ENCODE peak calls at places on chromosomes 3 and 15, in six cellular contexts. Y, G, N, M, W and O are unnamed samples.

GRCh38 chr3:66498718-66499611 is 1.9 kb downstream of the LRIG1 start:
- DNase-seq in Y (no peak), G (peak), N (no peak), M (peak), W (no peak), O (no peak)

GRCh38 chr3:151925876-151926275 is 52.4 kb downstream of the SUCNR1 start:
- DNase-seq in Y (peak), G (peak), N (no peak), M (no peak), W (no peak), O (peak)

GRCh38 chr3:156806698-156807097 is 19.5 kb upstream of the LEKR1 start:
- DNase-seq in Y (no peak), G (no peak), N (no peak), M (no peak), W (no peak), O (no peak)

GRCh38 chr15:77419050-77419835 is 661 bp downstream of the PEAK1 start:
- DNase-seq in Y (peak), G (peak), N (peak), M (peak), W (peak), O (no peak)

GRCh38 chr3:129440648-129441190 is 695 bp downstream of the IFT122 start:
- DNase-seq in Y (no peak), G (no peak), N (no peak), M (no peak), W (no peak), O (no peak)

GRCh38 chr3:58568572-58569286 is 8.5 kb downstream of the FAM107A start:
- DNase-seq in Y (peak), G (peak), N (peak), M (peak), W (peak), O (no peak)

GRCh38 chr15:78100886-78101285 is 8.5 kb downstream of the SH2D7 start:
- DNase-seq in Y (no peak), G (no peak), N (no peak), M (no peak), W (no peak), O (no peak)

GRCh38 chr15:54840999-54841398 is 355.7 kb downstream of the RSL24D1 start:
- DNase-seq in Y (no peak), G (no peak), N (no peak), M (no peak), W (no peak), O (no peak)

GRCh38 chr3:80190051-80190450 is 422.3 kb upstream of the ROBO1 start:
- DNase-seq in Y (no peak), G (peak), N (no peak), M (no peak), W (no peak), O (peak)

GRCh38 chr3:31993843-31994242 is 12.3 kb downstream of the ZNF860 start:
- DNase-seq in Y (no peak), G (no peak), N (no peak), M (no peak), W (no peak), O (no peak)

GRCh38 chr15:31260646-31261265 is 65.9 kb upstream of the KLF13 start:
- DNase-seq in Y (no peak), G (no peak), N (no peak), M (no peak), W (no peak), O (no peak)

GRCh38 chr15:67253517-67254237 is 784 bp downstream of the AAGAB start:
- DNase-seq in Y (peak), G (peak), N (peak), M (no peak), W (no peak), O (no peak)

GRCh38 chr3:108301695-108302404 is 5.5 kb downstream of the HHLA2 start:
- DNase-seq in Y (no peak), G (peak), N (no peak), M (no peak), W (no peak), O (no peak)

GRCh38 chr15:44716983-44717602 is 5.8 kb downstream of the B2M start:
- DNase-seq in Y (no peak), G (no peak), N (no peak), M (no peak), W (no peak), O (no peak)

GRCh38 chr3:174229916-174230315 is 629.2 kb upstream of the NAALADL2 start:
- DNase-seq in Y (no peak), G (peak), N (no peak), M (no peak), W (no peak), O (no peak)

GRCh38 chr3:72597756-72598195 is 250.5 kb downstream of the SHQ1 start:
- DNase-seq in Y (no peak), G (peak), N (no peak), M (no peak), W (no peak), O (no peak)

GRCh38 chr3:90091557-90091956 is 984.1 kb downstream of the EPHA3 start:
- DNase-seq in Y (no peak), G (peak), N (no peak), M (no peak), W (no peak), O (no peak)

GRCh38 chr3:166471074-166471753 is 634.0 kb upstream of the BCHE start:
- DNase-seq in Y (no peak), G (no peak), N (no peak), M (no peak), W (no peak), O (no peak)

GRCh38 chr3:72031581-72031980 is 246.6 kb upstream of the PROK2 start:
- DNase-seq in Y (no peak), G (peak), N (no peak), M (no peak), W (no peak), O (peak)

GRCh38 chr3:78204977-78205376 is 1165.1 kb downstream of the ROBO2 start:
- DNase-seq in Y (no peak), G (peak), N (no peak), M (no peak), W (no peak), O (no peak)

GRCh38 chr3:71226565-71227281 is 356.8 kb downstream of the FOXP1 start:
- DNase-seq in Y (no peak), G (peak), N (no peak), M (no peak), W (peak), O (no peak)

GRCh38 chr15:96328101-96328958 is 2.2 kb upstream of the NR2F2 start:
- DNase-seq in Y (no peak), G (peak), N (no peak), M (no peak), W (no peak), O (no peak)

GRCh38 chr3:57446318-57446841 is 97.8 kb downstream of the DNAH12 start:
- DNase-seq in Y (no peak), G (peak), N (no peak), M (no peak), W (no peak), O (no peak)

GRCh38 chr15:61994216-61994615 is 66.0 kb downstream of the VPS13C start:
- DNase-seq in Y (no peak), G (peak), N (no peak), M (no peak), W (no peak), O (no peak)

GRCh38 chr3:176767385-176767784 is 429.9 kb downstream of the TBL1XR1 start:
- DNase-seq in Y (no peak), G (peak), N (no peak), M (no peak), W (no peak), O (peak)

GRCh38 chr15:31202953-31203352 is 101.4 kb upstream of the TRPM1 start:
- DNase-seq in Y (no peak), G (no peak), N (no peak), M (no peak), W (no peak), O (no peak)

GRCh38 chr3:137642831-137643230 is 121.3 kb upstream of the SOX14 start:
- DNase-seq in Y (no peak), G (peak), N (no peak), M (no peak), W (no peak), O (no peak)

GRCh38 chr3:182725372-182726251 is 67.7 kb upstream of the ATP11B start:
- DNase-seq in Y (no peak), G (peak), N (peak), M (no peak), W (no peak), O (no peak)

GRCh38 chr15:40500584-40501330 is 30.0 kb downstream of the CHST14 start:
- DNase-seq in Y (no peak), G (peak), N (no peak), M (no peak), W (no peak), O (no peak)

GRCh38 chr3:4722103-4722502 is 229.0 kb downstream of the ITPR1 start:
- DNase-seq in Y (peak), G (peak), N (no peak), M (no peak), W (no peak), O (no peak)

GRCh38 chr15:84631706-84632272 is 22.3 kb downstream of the WDR73 start:
- DNase-seq in Y (no peak), G (peak), N (no peak), M (no peak), W (no peak), O (no peak)

GRCh38 chr3:4596596-4596995 is 103.4 kb downstream of the ITPR1 start:
- DNase-seq in Y (no peak), G (no peak), N (no peak), M (no peak), W (no peak), O (no peak)

GRCh38 chr3:189303584-189303983 is 131.8 kb downstream of the TPRG1 start:
- DNase-seq in Y (peak), G (no peak), N (no peak), M (no peak), W (no peak), O (no peak)

GRCh38 chr3:111871809-111872623 is 13.0 kb downstream of the PHLDB2 start:
- DNase-seq in Y (no peak), G (no peak), N (no peak), M (no peak), W (no peak), O (no peak)

GRCh38 chr3:69339766-69340165 is 46.1 kb downstream of the FRMD4B start:
- DNase-seq in Y (no peak), G (no peak), N (no peak), M (no peak), W (no peak), O (no peak)

GRCh38 chr15:100767002-100767825 is 112.4 kb upstream of the ALDH1A3 start:
- DNase-seq in Y (no peak), G (no peak), N (no peak), M (no peak), W (no peak), O (no peak)

DNA sequence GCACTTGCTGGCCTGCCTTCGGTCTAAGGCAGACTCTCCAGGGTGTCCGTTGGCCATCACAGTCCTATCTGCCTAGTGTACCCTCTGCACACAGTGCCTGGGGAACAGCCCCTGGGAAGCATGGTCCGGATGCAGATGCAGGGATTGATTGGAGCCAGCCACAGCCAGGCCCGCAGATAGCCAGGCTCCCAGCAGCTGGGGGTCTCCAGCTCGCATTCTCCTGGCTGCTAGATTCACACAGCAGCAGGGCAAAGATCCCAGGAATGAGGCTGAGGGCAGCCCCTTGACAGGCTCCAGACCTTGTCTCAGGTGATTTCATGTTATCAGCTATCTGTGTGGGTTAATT is 41.4 kb downstream of the IRAK2 start:
- DNase-seq in Y (no peak), G (no peak), N (no peak), M (no peak), W (no peak), O (no peak)
- H3K27ac ChIP-seq in Y (peak), G (peak), N (no peak), M (peak), W (no peak), O (peak)

GRCh38 chr3:150248116-150248864 is 159.8 kb upstream of the TSC22D2 start:
- DNase-seq in Y (no peak), G (peak), N (no peak), M (no peak), W (no peak), O (no peak)
- H3K27ac ChIP-seq in Y (no peak), G (peak), N (no peak), M (no peak), W (no peak), O (no peak)

GRCh38 chr15:91022832-91023129 is 387 bp upstream of the VPS33B start:
- DNase-seq in Y (no peak), G (no peak), N (no peak), M (no peak), W (no peak), O (no peak)

GRCh38 chr15:91022075-91022831 is at the start of gene VPS33B:
- DNase-seq in Y (peak), G (peak), N (peak), M (peak), W (peak), O (peak)

GRCh38 chr15:91023720-91024119 is 1.3 kb upstream of the VPS33B start:
- DNase-seq in Y (no peak), G (no peak), N (no peak), M (no peak), W (no peak), O (no peak)

GRCh38 chr15:91018178-91018577 is 4.2 kb downstream of the VPS33B start:
- DNase-seq in Y (no peak), G (no peak), N (no peak), M (no peak), W (no peak), O (no peak)

GRCh38 chr15:91021516-91022074 is 799 bp downstream of the VPS33B start:
- DNase-seq in Y (no peak), G (peak), N (no peak), M (no peak), W (no peak), O (no peak)
- H3K27ac ChIP-seq in Y (peak), G (peak), N (no peak), M (peak), W (peak), O (peak)

GRCh38 chr3:44954289-44954688 is 21.7 kb downstream of the ZDHHC3 start:
- DNase-seq in Y (no peak), G (no peak), N (no peak), M (no peak), W (no peak), O (no peak)
- H3K27ac ChIP-seq in Y (no peak), G (no peak), N (no peak), M (no peak), W (no peak), O (no peak)

DNA sequence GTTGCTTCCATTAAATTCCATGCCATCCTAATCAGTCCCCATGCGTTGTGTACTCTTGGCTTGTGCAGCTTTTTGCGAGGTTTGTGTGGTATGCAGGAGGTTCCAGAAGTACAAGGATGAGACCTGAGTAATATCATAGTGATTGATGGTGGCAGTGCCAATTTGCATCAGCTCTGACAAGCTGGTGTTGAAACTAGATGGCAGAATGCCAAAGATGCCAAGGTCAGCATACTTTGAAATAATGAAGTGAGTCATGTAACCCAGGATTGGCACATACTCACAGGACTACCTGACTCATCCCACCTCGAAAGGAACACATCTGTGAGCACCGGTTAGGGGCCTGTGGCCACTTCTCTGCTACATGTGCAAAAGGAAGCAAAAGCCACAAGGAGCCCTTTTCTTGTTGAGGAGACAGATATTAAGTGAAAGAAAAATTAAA is 14.3 kb downstream of the KAT2B start:
- DNase-seq in Y (peak), G (peak), N (no peak), M (peak), W (peak), O (peak)
- H3K27ac ChIP-seq in Y (peak), G (no peak), N (no peak), M (peak), W (peak), O (peak)

GRCh38 chr3:18199757-18200156 is 225.4 kb downstream of the SATB1 start:
- DNase-seq in Y (no peak), G (no peak), N (no peak), M (no peak), W (no peak), O (no peak)
- H3K27ac ChIP-seq in Y (no peak), G (no peak), N (no peak), M (no peak), W (no peak), O (no peak)

GRCh38 chr3:125025647-125026046 is 30.1 kb downstream of the HEG1 start:
- DNase-seq in Y (no peak), G (no peak), N (no peak), M (no peak), W (no peak), O (no peak)
- H3K27ac ChIP-seq in Y (no peak), G (no peak), N (no peak), M (no peak), W (no peak), O (no peak)

GRCh38 chr3:184595726-184596125 is 34.1 kb downstream of the EPHB3 start:
- DNase-seq in Y (no peak), G (no peak), N (no peak), M (no peak), W (no peak), O (no peak)

GRCh38 chr3:184592411-184593200 is 31.0 kb downstream of the EPHB3 start:
- DNase-seq in Y (no peak), G (no peak), N (no peak), M (no peak), W (no peak), O (no peak)

GRCh38 chr3:184594386-184595035 is 32.9 kb downstream of the EPHB3 start:
- DNase-seq in Y (no peak), G (no peak), N (no peak), M (no peak), W (no peak), O (no peak)

GRCh38 chr3:184593201-184593922 is 31.8 kb downstream of the EPHB3 start:
- DNase-seq in Y (no peak), G (peak), N (no peak), M (no peak), W (no peak), O (no peak)

DNA sequence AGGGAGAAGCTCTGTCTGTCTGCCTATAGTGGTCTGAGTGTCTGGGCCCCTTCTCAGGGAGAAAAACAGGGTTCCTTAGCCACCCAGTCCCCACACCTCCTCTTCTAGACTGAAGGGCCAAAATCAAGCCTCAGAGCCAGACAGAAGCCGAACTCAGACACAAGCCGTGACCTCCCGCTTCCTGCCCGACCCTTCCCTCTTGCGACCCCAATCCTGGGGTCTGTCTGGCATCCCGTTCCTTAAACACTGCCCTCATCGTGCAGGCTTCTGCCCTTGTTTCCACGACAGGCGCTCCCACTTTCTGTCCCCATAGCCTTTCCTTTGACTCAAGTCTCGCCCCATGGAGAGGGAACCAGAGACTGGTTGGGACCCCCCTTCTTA is 32.3 kb downstream of the EPHB3 start:
- DNase-seq in Y (no peak), G (no peak), N (no peak), M (no peak), W (no peak), O (no peak)
- H3K27ac ChIP-seq in Y (no peak), G (no peak), N (no peak), M (no peak), W (no peak), O (no peak)

GRCh38 chr3:24640330-24640877 is 145.8 kb upstream of the THRB start:
- DNase-seq in Y (peak), G (peak), N (no peak), M (no peak), W (no peak), O (no peak)
- H3K27ac ChIP-seq in Y (no peak), G (no peak), N (no peak), M (no peak), W (no peak), O (no peak)

DNA sequence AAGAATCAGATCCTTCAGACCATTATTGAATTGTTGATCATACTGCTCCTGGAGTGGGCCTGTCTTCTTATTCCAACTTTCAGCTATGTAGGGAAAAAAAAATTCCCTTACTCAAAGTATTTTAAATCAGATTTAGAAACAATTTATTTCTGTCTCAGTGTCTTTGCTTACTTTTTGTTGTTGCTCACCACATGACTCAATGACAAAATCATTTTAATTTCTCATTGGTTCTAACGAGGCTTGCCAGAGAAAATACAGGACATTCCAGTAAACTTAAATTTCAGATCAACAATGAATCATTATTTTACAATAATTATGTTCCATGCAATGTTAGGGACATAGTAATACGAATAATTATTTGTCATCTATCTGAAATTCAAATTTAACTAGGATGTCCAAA is 748.5 kb upstream of the CBLB start:
- DNase-seq in Y (no peak), G (peak), N (no peak), M (no peak), W (no peak), O (no peak)
- H3K27ac ChIP-seq in Y (no peak), G (peak), N (no peak), M (no peak), W (no peak), O (no peak)